ENCODE peak calls at places on chromosomes 6 and 20, in ten cellular contexts. Q is breast epithelium; Z is AG04450; W is left lung; I is astrocyte of the spinal cord; T is mucosa of descending colon; O is CD8-positive, alpha-beta T cell; J is A549; Y is BJ; L is heart left ventricle. V is an unnamed sample.

GRCh38 chr20:55893031-55893430 is 112.3 kb downstream of the CBLN4 start:
- DNase-seq in Q (no peak), Z (no peak), W (no peak), I (no peak), T (no peak), O (no peak), J (no peak), Y (no peak), L (no peak), V (no peak)

GRCh38 chr6:121485359-121485809 is 49.9 kb downstream of the GJA1 start:
- DNase-seq in Q (no peak), Z (no peak), W (no peak), I (peak; percentile 16), T (no peak), O (no peak), J (no peak), Y (no peak), L (no peak), V (no peak)

GRCh38 chr20:13649548-13649947 is 10.8 kb upstream of the TASP1 start:
- DNase-seq in Q (no peak), Z (no peak), W (no peak), I (no peak), T (no peak), O (no peak), J (no peak), Y (no peak), L (peak; percentile 62), V (peak; percentile 37)

GRCh38 chr6:27295301-27296079 is 16.6 kb downstream of the POM121L2 start:
- DNase-seq in Q (no peak), Z (peak; percentile 21), W (no peak), I (peak; percentile 64), T (no peak), O (no peak), J (no peak), Y (no peak), L (no peak), V (peak; percentile 85)

GRCh38 chr6:100573169-100573568 is 108.4 kb upstream of the SIM1 start:
- DNase-seq in Q (no peak), Z (no peak), W (no peak), I (peak; percentile 47), T (no peak), O (no peak), J (peak; percentile 4), Y (no peak), L (no peak), V (peak; percentile 16)

GRCh38 chr6:169383265-169383664 is 129.6 kb upstream of the THBS2 start:
- DNase-seq in Q (no peak), Z (no peak), W (no peak), I (no peak), T (no peak), O (no peak), J (no peak), Y (no peak), L (no peak), V (no peak)

GRCh38 chr6:123418101-123418500 is 218.6 kb downstream of the TRDN start:
- DNase-seq in Q (no peak), Z (no peak), W (no peak), I (no peak), T (no peak), O (no peak), J (no peak), Y (no peak), L (no peak), V (no peak)

GRCh38 chr20:13744403-13744802 is 40.3 kb downstream of the ESF1 start:
- DNase-seq in Q (no peak), Z (no peak), W (no peak), I (no peak), T (no peak), O (no peak), J (no peak), Y (no peak), L (no peak), V (no peak)

GRCh38 chr6:129253731-129254130 is 370.8 kb downstream of the LAMA2 start:
- DNase-seq in Q (no peak), Z (no peak), W (no peak), I (no peak), T (no peak), O (no peak), J (no peak), Y (no peak), L (no peak), V (no peak)

GRCh38 chr6:34791164-34791841 is 580 bp upstream of the BLTP3A start:
- DNase-seq in Q (peak; percentile 25), Z (no peak), W (peak; percentile 82), I (peak; percentile 25), T (peak; percentile 73), O (peak; percentile 53), J (peak; percentile 53), Y (no peak), L (peak; percentile 68), V (no peak)

GRCh38 chr20:50113420-50114224 is 672 bp upstream of the UBE2V1 start:
- DNase-seq in Q (no peak), Z (no peak), W (no peak), I (no peak), T (no peak), O (no peak), J (no peak), Y (no peak), L (no peak), V (no peak)

GRCh38 chr20:6696001-6696400 is 71.5 kb upstream of the BMP2 start:
- DNase-seq in Q (no peak), Z (no peak), W (no peak), I (no peak), T (no peak), O (no peak), J (no peak), Y (no peak), L (no peak), V (no peak)

GRCh38 chr6:40796280-40797223 is 209.4 kb upstream of the LRFN2 start:
- DNase-seq in Q (no peak), Z (no peak), W (peak; percentile 60), I (no peak), T (no peak), O (no peak), J (no peak), Y (no peak), L (peak; percentile 52), V (no peak)

GRCh38 chr6:20302702-20303251 is 90.5 kb upstream of the MBOAT1 start:
- DNase-seq in Q (no peak), Z (peak; percentile 6), W (no peak), I (peak; percentile 41), T (no peak), O (no peak), J (no peak), Y (no peak), L (no peak), V (no peak)

GRCh38 chr6:119541132-119541905 is 191.8 kb upstream of the MAN1A1 start:
- DNase-seq in Q (no peak), Z (peak; percentile 98), W (no peak), I (peak; percentile 99), T (no peak), O (no peak), J (no peak), Y (peak; percentile 100), L (no peak), V (peak; percentile 97)

GRCh38 chr6:26216015-26216885 is 129.0 kb downstream of the HFE start:
- DNase-seq in Q (peak; percentile 89), Z (peak; percentile 99), W (no peak), I (peak; percentile 99), T (peak; percentile 77), O (peak; percentile 73), J (no peak), Y (peak; percentile 100), L (peak; percentile 60), V (peak; percentile 100)

GRCh38 chr20:54129350-54129749 is 44.4 kb downstream of the CYP24A1 start:
- DNase-seq in Q (no peak), Z (no peak), W (no peak), I (no peak), T (no peak), O (no peak), J (no peak), Y (no peak), L (no peak), V (no peak)

GRCh38 chr20:54131675-54132611 is 41.8 kb downstream of the CYP24A1 start:
- DNase-seq in Q (no peak), Z (no peak), W (peak; percentile 23), I (no peak), T (no peak), O (no peak), J (no peak), Y (no peak), L (no peak), V (no peak)

GRCh38 chr20:54134445-54135220 is 39.2 kb downstream of the CYP24A1 start:
- DNase-seq in Q (no peak), Z (no peak), W (no peak), I (peak; percentile 40), T (no peak), O (no peak), J (no peak), Y (no peak), L (no peak), V (peak; percentile 50)

GRCh38 chr20:54133434-54134427 is 40.1 kb downstream of the CYP24A1 start:
- DNase-seq in Q (peak; percentile 34), Z (no peak), W (no peak), I (no peak), T (no peak), O (no peak), J (no peak), Y (no peak), L (no peak), V (no peak)

GRCh38 chr20:54132612-54133433 is 41.0 kb downstream of the CYP24A1 start:
- DNase-seq in Q (peak; percentile 42), Z (peak; percentile 94), W (no peak), I (peak; percentile 97), T (no peak), O (no peak), J (peak; percentile 70), Y (peak; percentile 96), L (no peak), V (peak; percentile 96)
- H3K4me3 ChIP-seq in Q (peak overlapping the region; percentile 0), Z (no peak overlapping the region), W (no peak overlapping the region), I (no peak overlapping the region), T (no peak overlapping the region), O (no peak overlapping the region), J (no peak overlapping the region), Y (no peak overlapping the region), L (no peak overlapping the region), V (no peak overlapping the region)

GRCh38 chr20:19212524-19213502 is at the start of gene SLC24A3:
- DNase-seq in Q (peak; percentile 71), Z (no peak), W (peak; percentile 93), I (peak; percentile 30), T (peak; percentile 85), O (no peak), J (peak; percentile 33), Y (no peak), L (peak; percentile 70), V (no peak)
- TF ChIP-seq CTCF in Q (peak; percentile 51), Z (no peak), W (no peak), I (peak; percentile 42), T (peak; percentile 40), O (no peak), J (peak; percentile 17), Y (peak; percentile 31), L (no peak), V (no peak)

GRCh38 chr6:44951253-44951656 is 376.9 kb upstream of the RUNX2 start:
- DNase-seq in Q (no peak), Z (no peak), W (no peak), I (no peak), T (no peak), O (no peak), J (no peak), Y (no peak), L (no peak), V (no peak)
- H3K4me3 ChIP-seq in Q (no peak overlapping the region), Z (no peak overlapping the region), W (no peak overlapping the region), I (no peak overlapping the region), T (no peak overlapping the region), O (no peak overlapping the region), J (no peak overlapping the region), Y (no peak overlapping the region), L (no peak overlapping the region), V (no peak overlapping the region)

GRCh38 chr6:154995241-154996162 is at the start of gene TIAM2:
- DNase-seq in Q (no peak), Z (no peak), W (peak; percentile 80), I (peak; percentile 24), T (no peak), O (no peak), J (peak; percentile 25), Y (no peak), L (peak; percentile 27), V (no peak)
- TF ChIP-seq CTCF in Q (no peak), Z (no peak), W (no peak), I (no peak), T (no peak), O (no peak), J (peak; percentile 24), Y (no peak), L (no peak), V (no peak)

V was measured in HFF-Myc.